ENCODE peak calls at places on chromosomes 11 and 22, in nine cellular contexts. One of them, this sample, is unnamed.

GRCh38 chr11:41498726-41499125 is 39.3 kb upstream of the LRRC4C start:
- DNase-seq in RWPE2: no peak
- DNase-seq in ovary: no peak
- DNase-seq in heart left ventricle: no peak
- DNase-seq in psoas muscle: no peak
- DNase-seq in A549: no peak
- DNase-seq in brain microvascular endothelial cell: no peak
- DNase-seq in uterus: no peak
- DNase-seq in endodermal cell: no peak
- DNase-seq in this sample: no peak

GRCh38 chr11:121352301-121352891 is 59.8 kb downstream of the SC5D start:
- DNase-seq in RWPE2: no peak
- DNase-seq in ovary: peak; percentile 50
- DNase-seq in heart left ventricle: no peak
- DNase-seq in psoas muscle: no peak
- DNase-seq in A549: no peak
- DNase-seq in brain microvascular endothelial cell: no peak
- DNase-seq in uterus: no peak
- DNase-seq in endodermal cell: no peak
- DNase-seq in this sample: no peak

GRCh38 chr11:121964591-121964990 is 151.4 kb downstream of the BLID start:
- DNase-seq in RWPE2: peak; percentile 62
- DNase-seq in ovary: no peak
- DNase-seq in heart left ventricle: no peak
- DNase-seq in psoas muscle: peak; percentile 49
- DNase-seq in A549: no peak
- DNase-seq in brain microvascular endothelial cell: peak; percentile 74
- DNase-seq in uterus: no peak
- DNase-seq in endodermal cell: no peak
- DNase-seq in this sample: no peak

GRCh38 chr11:47551086-47551485 is 1.8 kb downstream of the CELF1 start:
- DNase-seq in RWPE2: no peak
- DNase-seq in ovary: no peak
- DNase-seq in heart left ventricle: no peak
- DNase-seq in psoas muscle: no peak
- DNase-seq in A549: peak; percentile 45
- DNase-seq in brain microvascular endothelial cell: no peak
- DNase-seq in uterus: no peak
- DNase-seq in endodermal cell: no peak
- DNase-seq in this sample: no peak

GRCh38 chr11:103749158-103749557 is 287.3 kb upstream of the DDI1 start:
- DNase-seq in RWPE2: no peak
- DNase-seq in ovary: no peak
- DNase-seq in heart left ventricle: no peak
- DNase-seq in psoas muscle: no peak
- DNase-seq in A549: no peak
- DNase-seq in brain microvascular endothelial cell: no peak
- DNase-seq in uterus: no peak
- DNase-seq in endodermal cell: no peak
- DNase-seq in this sample: no peak

GRCh38 chr11:65445604-65446445 is 23.2 kb downstream of the NEAT1 start:
- DNase-seq in RWPE2: no peak
- DNase-seq in ovary: peak; percentile 41
- DNase-seq in heart left ventricle: no peak
- DNase-seq in psoas muscle: peak; percentile 85
- DNase-seq in A549: no peak
- DNase-seq in brain microvascular endothelial cell: peak; percentile 52
- DNase-seq in uterus: peak; percentile 31
- DNase-seq in endodermal cell: peak; percentile 55
- DNase-seq in this sample: no peak

GRCh38 chr11:104968856-104969776 is 742 bp upstream of the CASP4 start:
- DNase-seq in RWPE2: no peak
- DNase-seq in ovary: peak; percentile 51
- DNase-seq in heart left ventricle: peak; percentile 32
- DNase-seq in psoas muscle: peak; percentile 55
- DNase-seq in A549: no peak
- DNase-seq in brain microvascular endothelial cell: peak; percentile 5
- DNase-seq in uterus: peak; percentile 18
- DNase-seq in endodermal cell: peak; percentile 76
- DNase-seq in this sample: peak; percentile 48

GRCh38 chr22:49140921-49141680 is 686.6 kb downstream of the BRD1 start:
- DNase-seq in RWPE2: no peak
- DNase-seq in ovary: no peak
- DNase-seq in heart left ventricle: no peak
- DNase-seq in psoas muscle: no peak
- DNase-seq in A549: no peak
- DNase-seq in brain microvascular endothelial cell: no peak
- DNase-seq in uterus: no peak
- DNase-seq in endodermal cell: no peak
- DNase-seq in this sample: no peak

DNA sequence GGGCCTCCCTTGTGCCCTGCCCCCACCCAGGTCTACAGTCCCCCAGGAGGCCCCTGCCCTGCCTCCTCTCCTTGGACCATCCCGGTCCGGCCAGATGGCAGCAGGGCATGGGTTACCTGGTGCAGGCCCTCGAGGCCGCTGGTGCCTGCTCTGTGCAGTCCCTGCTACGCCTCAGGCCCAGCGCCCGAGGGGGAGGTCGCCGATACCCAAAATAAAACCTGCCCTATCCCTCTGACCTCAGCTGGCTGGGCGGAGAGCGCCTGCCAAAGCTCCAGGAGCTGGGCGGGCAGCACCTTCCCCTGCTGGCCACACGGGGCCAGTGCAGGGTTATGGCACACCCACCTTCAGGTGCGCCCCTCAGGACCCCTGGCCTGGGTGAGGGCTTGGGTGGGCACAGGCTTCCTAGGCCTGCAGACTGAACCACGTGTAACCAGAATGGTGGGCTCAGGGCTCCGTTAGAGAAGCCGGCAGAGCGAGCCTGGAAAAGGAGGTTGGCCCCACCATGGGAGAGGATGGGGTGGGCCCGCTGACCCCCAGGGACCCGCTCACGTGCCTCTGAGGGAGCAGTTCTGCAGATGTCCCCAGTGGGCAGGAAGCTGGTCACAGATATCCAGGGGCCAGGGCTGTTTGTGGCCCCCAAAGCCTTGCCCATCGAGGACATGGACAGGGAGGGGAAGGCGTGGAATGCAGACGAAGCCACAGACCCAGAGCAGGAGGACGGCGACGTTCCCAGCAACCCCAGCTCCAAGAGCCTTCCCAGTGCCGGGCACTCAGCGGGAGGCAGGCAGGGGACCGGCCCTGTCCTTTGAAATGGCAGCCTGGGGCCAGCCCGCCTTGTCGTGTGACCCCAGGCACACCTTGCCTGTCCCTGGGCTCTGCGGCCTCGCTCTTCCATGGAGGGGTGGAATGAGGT is 1.7 kb upstream of the TNNT3 start:
- DNase-seq in RWPE2: no peak
- DNase-seq in ovary: peak; percentile 34
- DNase-seq in heart left ventricle: peak; percentile 66
- DNase-seq in psoas muscle: peak; percentile 86
- DNase-seq in A549: no peak
- DNase-seq in brain microvascular endothelial cell: no peak
- DNase-seq in uterus: no peak
- DNase-seq in endodermal cell: peak; percentile 76
- DNase-seq in this sample: peak; percentile 72
- TF ChIP-seq CTCF in RWPE2: no peak
- TF ChIP-seq CTCF in ovary: no peak
- TF ChIP-seq CTCF in heart left ventricle: peak; percentile 72
- TF ChIP-seq CTCF in psoas muscle: peak; percentile 79
- TF ChIP-seq CTCF in A549: no peak
- TF ChIP-seq CTCF in brain microvascular endothelial cell: peak; percentile 62
- TF ChIP-seq CTCF in uterus: peak; percentile 28
- TF ChIP-seq CTCF in endodermal cell: peak; percentile 76
- TF ChIP-seq CTCF in this sample: no peak

GRCh38 chr22:38706885-38707180 is 1.1 kb downstream of the GTPBP1 start:
- DNase-seq in RWPE2: no peak
- DNase-seq in ovary: no peak
- DNase-seq in heart left ventricle: no peak
- DNase-seq in psoas muscle: no peak
- DNase-seq in A549: no peak
- DNase-seq in brain microvascular endothelial cell: no peak
- DNase-seq in uterus: no peak
- DNase-seq in endodermal cell: no peak
- DNase-seq in this sample: no peak

GRCh38 chr22:38706101-38706884 is 549 bp downstream of the GTPBP1 start:
- DNase-seq in RWPE2: no peak
- DNase-seq in ovary: peak; percentile 75
- DNase-seq in heart left ventricle: peak; percentile 51
- DNase-seq in psoas muscle: peak; percentile 77
- DNase-seq in A549: no peak
- DNase-seq in brain microvascular endothelial cell: no peak
- DNase-seq in uterus: peak; percentile 41
- DNase-seq in endodermal cell: peak; percentile 68
- DNase-seq in this sample: peak; percentile 88

GRCh38 chr22:38705235-38706100 is at the start of gene GTPBP1:
- DNase-seq in RWPE2: peak; percentile 99
- DNase-seq in ovary: peak; percentile 96
- DNase-seq in heart left ventricle: peak; percentile 99
- DNase-seq in psoas muscle: peak; percentile 99
- DNase-seq in A549: peak; percentile 96
- DNase-seq in brain microvascular endothelial cell: peak; percentile 100
- DNase-seq in uterus: peak; percentile 100
- DNase-seq in endodermal cell: peak; percentile 99
- DNase-seq in this sample: peak; percentile 99

GRCh38 chr22:38707984-38708383 is 2.2 kb downstream of the GTPBP1 start:
- DNase-seq in RWPE2: no peak
- DNase-seq in ovary: no peak
- DNase-seq in heart left ventricle: no peak
- DNase-seq in psoas muscle: no peak
- DNase-seq in A549: no peak
- DNase-seq in brain microvascular endothelial cell: no peak
- DNase-seq in uterus: no peak
- DNase-seq in endodermal cell: no peak
- DNase-seq in this sample: no peak

GRCh38 chr22:38707346-38707745 is 1.6 kb downstream of the GTPBP1 start:
- DNase-seq in RWPE2: no peak
- DNase-seq in ovary: no peak
- DNase-seq in heart left ventricle: no peak
- DNase-seq in psoas muscle: no peak
- DNase-seq in A549: peak; percentile 66
- DNase-seq in brain microvascular endothelial cell: no peak
- DNase-seq in uterus: no peak
- DNase-seq in endodermal cell: no peak
- DNase-seq in this sample: no peak
- H3K4me3 ChIP-seq in RWPE2: peak overlapping the region; percentile 62
- H3K4me3 ChIP-seq in ovary: peak overlapping the region; percentile 89
- H3K4me3 ChIP-seq in heart left ventricle: peak overlapping the region; percentile 88
- H3K4me3 ChIP-seq in psoas muscle: peak overlapping the region; percentile 98
- H3K4me3 ChIP-seq in A549: peak overlapping the region; percentile 82
- H3K4me3 ChIP-seq in brain microvascular endothelial cell: peak overlapping the region; percentile 92
- H3K4me3 ChIP-seq in uterus: peak overlapping the region; percentile 91
- H3K4me3 ChIP-seq in endodermal cell: peak overlapping the region; percentile 82
- H3K4me3 ChIP-seq in this sample: peak overlapping the region; percentile 91

GRCh38 chr11:130744804-130745203 is 171.5 kb downstream of the SNX19 start:
- DNase-seq in RWPE2: no peak
- DNase-seq in ovary: no peak
- DNase-seq in heart left ventricle: no peak
- DNase-seq in psoas muscle: no peak
- DNase-seq in A549: no peak
- DNase-seq in brain microvascular endothelial cell: no peak
- DNase-seq in uterus: no peak
- DNase-seq in endodermal cell: no peak
- DNase-seq in this sample: no peak

DNA sequence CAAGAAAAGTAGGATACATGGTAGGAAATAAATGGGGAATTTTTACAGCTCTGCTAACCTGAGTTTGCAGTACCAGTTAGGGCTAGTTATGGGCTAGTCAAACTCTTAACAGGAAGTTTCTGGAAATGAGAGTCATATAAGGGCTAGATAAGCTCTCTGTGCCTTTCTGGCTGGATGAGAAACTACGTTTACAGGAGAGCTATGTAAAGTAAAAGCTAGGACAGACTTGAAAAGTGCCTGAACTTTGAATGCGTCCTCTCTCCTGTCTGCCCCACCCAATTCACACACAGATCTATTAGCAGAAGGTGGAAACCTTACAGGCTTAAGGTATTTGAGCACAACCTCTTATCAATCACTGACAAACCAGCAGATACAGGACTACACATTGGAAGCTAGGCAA is 167.1 kb downstream of the SNX19 start:
- DNase-seq in RWPE2: no peak
- DNase-seq in ovary: no peak
- DNase-seq in heart left ventricle: no peak
- DNase-seq in psoas muscle: no peak
- DNase-seq in A549: no peak
- DNase-seq in brain microvascular endothelial cell: no peak
- DNase-seq in uterus: no peak
- DNase-seq in endodermal cell: no peak
- DNase-seq in this sample: no peak
- H3K27ac ChIP-seq in RWPE2: no peak overlapping the region
- H3K27ac ChIP-seq in ovary: no peak overlapping the region
- H3K27ac ChIP-seq in heart left ventricle: no peak overlapping the region
- H3K27ac ChIP-seq in psoas muscle: no peak overlapping the region
- H3K27ac ChIP-seq in A549: no peak overlapping the region
- H3K27ac ChIP-seq in brain microvascular endothelial cell: no peak overlapping the region
- H3K27ac ChIP-seq in uterus: no peak overlapping the region
- H3K27ac ChIP-seq in endodermal cell: no peak overlapping the region
- H3K27ac ChIP-seq in this sample: no peak overlapping the region

GRCh38 chr11:119099707-119100106 is 1.9 kb downstream of the DPAGT1 start:
- DNase-seq in RWPE2: no peak
- DNase-seq in ovary: no peak
- DNase-seq in heart left ventricle: no peak
- DNase-seq in psoas muscle: no peak
- DNase-seq in A549: no peak
- DNase-seq in brain microvascular endothelial cell: no peak
- DNase-seq in uterus: no peak
- DNase-seq in endodermal cell: no peak
- DNase-seq in this sample: no peak

GRCh38 chr11:119101367-119101758 is 290 bp downstream of the DPAGT1 start:
- DNase-seq in RWPE2: no peak
- DNase-seq in ovary: no peak
- DNase-seq in heart left ventricle: no peak
- DNase-seq in psoas muscle: no peak
- DNase-seq in A549: no peak
- DNase-seq in brain microvascular endothelial cell: peak; percentile 20
- DNase-seq in uterus: no peak
- DNase-seq in endodermal cell: no peak
- DNase-seq in this sample: no peak

GRCh38 chr11:119101759-119102423 is at the start of gene DPAGT1:
- DNase-seq in RWPE2: peak; percentile 96
- DNase-seq in ovary: peak; percentile 87
- DNase-seq in heart left ventricle: peak; percentile 92
- DNase-seq in psoas muscle: peak; percentile 90
- DNase-seq in A549: peak; percentile 74
- DNase-seq in brain microvascular endothelial cell: peak; percentile 96
- DNase-seq in uterus: peak; percentile 95
- DNase-seq in endodermal cell: peak; percentile 97
- DNase-seq in this sample: peak; percentile 94

GRCh38 chr11:119100960-119101349 is 698 bp downstream of the DPAGT1 start:
- DNase-seq in RWPE2: no peak
- DNase-seq in ovary: no peak
- DNase-seq in heart left ventricle: no peak
- DNase-seq in psoas muscle: no peak
- DNase-seq in A549: no peak
- DNase-seq in brain microvascular endothelial cell: no peak
- DNase-seq in uterus: no peak
- DNase-seq in endodermal cell: no peak
- DNase-seq in this sample: no peak

DNA sequence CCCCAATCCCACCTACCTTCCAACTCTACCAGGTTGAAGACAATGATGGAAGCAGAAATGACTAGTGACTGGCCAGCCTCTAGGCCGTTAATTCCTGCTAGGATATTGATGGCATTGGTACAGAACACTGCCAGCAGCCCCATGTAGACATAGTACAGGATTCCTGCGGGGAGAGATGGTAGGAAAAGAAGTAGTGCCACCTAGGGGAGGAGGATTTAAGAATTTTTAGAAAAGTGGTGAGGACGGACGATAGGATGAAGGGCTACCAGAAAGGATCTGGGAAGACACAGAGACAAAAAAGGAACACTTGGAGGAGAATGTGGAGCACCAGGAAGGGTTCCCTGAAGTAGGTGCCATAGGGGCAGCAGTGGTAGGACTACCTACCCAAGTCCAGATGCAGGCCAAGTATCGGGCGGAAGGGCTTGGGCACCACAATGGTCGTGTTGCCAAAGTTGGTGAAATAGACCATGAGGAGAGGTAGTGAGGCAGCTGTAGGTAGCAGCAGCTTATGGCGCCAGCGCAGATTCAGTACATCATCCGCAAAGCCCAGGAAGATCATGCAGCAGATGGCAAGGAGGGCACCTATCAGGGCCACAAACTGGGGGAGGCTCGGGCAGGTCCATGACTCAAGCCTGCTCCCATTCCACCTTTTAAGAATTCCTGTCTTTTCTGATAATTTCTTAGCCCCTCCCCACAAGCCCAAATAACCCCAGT is 1.2 kb downstream of the DPAGT1 start:
- DNase-seq in RWPE2: no peak
- DNase-seq in ovary: no peak
- DNase-seq in heart left ventricle: no peak
- DNase-seq in psoas muscle: no peak
- DNase-seq in A549: peak; percentile 50
- DNase-seq in brain microvascular endothelial cell: peak; percentile 34
- DNase-seq in uterus: no peak
- DNase-seq in endodermal cell: peak; percentile 57
- DNase-seq in this sample: no peak
- TF ChIP-seq CTCF in RWPE2: peak; percentile 73
- TF ChIP-seq CTCF in ovary: no peak
- TF ChIP-seq CTCF in heart left ventricle: no peak
- TF ChIP-seq CTCF in psoas muscle: no peak
- TF ChIP-seq CTCF in A549: peak; percentile 52
- TF ChIP-seq CTCF in brain microvascular endothelial cell: peak; percentile 65
- TF ChIP-seq CTCF in uterus: no peak
- TF ChIP-seq CTCF in endodermal cell: peak; percentile 64
- TF ChIP-seq CTCF in this sample: no peak